ENCODE peak calls at places on chromosome 9, in four cellular contexts. G is left lung, M is A549, R is OCI-LY7. P is an unnamed sample.

GRCh38 chr9:133632806-133633680 is 3.1 kb upstream of the DBH start:
- DNase-seq in R (no peak), M (no peak), G (peak; percentile 52), P (no peak)

GRCh38 chr9:32828861-32829260 is 45.5 kb downstream of the TMEM215 start:
- DNase-seq in R (no peak), G (no peak), M (no peak), P (no peak)

GRCh38 chr9:86020731-86021130 is 78.6 kb downstream of the GOLM1 start:
- DNase-seq in R (no peak), M (no peak), G (no peak), P (no peak)

GRCh38 chr9:19934301-19934868 is 145.5 kb upstream of the SLC24A2 start:
- DNase-seq in R (no peak), G (peak; percentile 77), M (peak; percentile 2), P (no peak)

GRCh38 chr9:98117984-98118639 is 910 bp downstream of the TRIM14 start:
- DNase-seq in R (peak; percentile 81), M (peak; percentile 62), G (no peak), P (peak; percentile 59)

GRCh38 chr9:91837982-91838731 is 111.9 kb downstream of the ROR2 start:
- DNase-seq in G (peak; percentile 86), M (peak; percentile 19), R (no peak), P (no peak)

GRCh38 chr9:89663264-89663970 is 58.6 kb downstream of the GADD45G start:
- DNase-seq in G (no peak), R (no peak), M (no peak), P (no peak)

GRCh38 chr9:91790912-91791311 is 159.1 kb downstream of the ROR2 start:
- DNase-seq in G (no peak), R (no peak), M (no peak), P (no peak)

GRCh38 chr9:6105738-6106137 is 90.3 kb upstream of the RANBP6 start:
- DNase-seq in M (no peak), R (no peak), G (no peak), P (no peak)

GRCh38 chr9:137148661-137149060 is 9.7 kb downstream of the GRIN1 start:
- DNase-seq in M (no peak), G (peak; percentile 68), R (no peak), P (no peak)

GRCh38 chr9:120473626-120474025 is 106.3 kb downstream of the CDK5RAP2 start:
- DNase-seq in M (no peak), R (no peak), G (no peak), P (no peak)

GRCh38 chr9:2778816-2779215 is 61.5 kb downstream of the KCNV2 start:
- DNase-seq in M (no peak), G (no peak), R (no peak), P (no peak)

GRCh38 chr9:90432951-90433350 is 209.7 kb downstream of the DIRAS2 start:
- DNase-seq in M (peak; percentile 12), G (no peak), R (no peak), P (no peak)

GRCh38 chr9:112487008-112487798 is 576 bp downstream of the KIAA1958 start:
- DNase-seq in G (peak; percentile 92), R (peak; percentile 71), M (peak; percentile 62), P (peak; percentile 61)

DNA sequence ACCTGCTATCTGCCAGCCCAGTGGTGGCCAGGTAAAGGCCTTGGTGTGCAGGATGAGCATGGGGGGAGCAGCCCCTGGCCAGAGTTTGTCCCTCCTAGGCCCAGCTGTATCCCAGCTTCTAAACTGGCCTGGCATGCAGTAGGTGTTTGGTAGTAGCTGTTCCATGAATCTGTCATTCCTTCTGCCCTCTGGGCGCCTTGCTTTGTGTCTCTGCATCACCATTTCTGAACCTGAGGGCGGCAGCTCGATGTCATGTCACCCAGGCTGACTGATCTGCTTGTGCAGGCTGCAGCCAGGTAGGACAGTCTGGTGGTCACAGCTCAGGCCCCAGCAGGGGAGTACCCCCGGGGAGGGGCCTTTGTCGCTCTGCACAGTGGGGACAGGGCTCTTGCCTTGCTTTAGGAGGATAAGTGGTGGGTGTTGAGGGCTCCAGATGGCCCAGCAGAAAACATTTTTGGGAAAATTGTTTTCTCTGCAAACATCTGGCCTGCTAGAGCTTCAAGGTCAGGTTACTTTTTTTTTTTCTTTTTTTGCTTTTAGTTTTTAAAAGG is 4.6 kb upstream of the SUSD3 start:
- DNase-seq in G (peak; percentile 38), M (no peak), R (no peak), P (no peak)
- H3K27ac ChIP-seq in G (no peak overlapping the region), M (no peak overlapping the region), R (no peak overlapping the region), P (no peak overlapping the region)

DNA sequence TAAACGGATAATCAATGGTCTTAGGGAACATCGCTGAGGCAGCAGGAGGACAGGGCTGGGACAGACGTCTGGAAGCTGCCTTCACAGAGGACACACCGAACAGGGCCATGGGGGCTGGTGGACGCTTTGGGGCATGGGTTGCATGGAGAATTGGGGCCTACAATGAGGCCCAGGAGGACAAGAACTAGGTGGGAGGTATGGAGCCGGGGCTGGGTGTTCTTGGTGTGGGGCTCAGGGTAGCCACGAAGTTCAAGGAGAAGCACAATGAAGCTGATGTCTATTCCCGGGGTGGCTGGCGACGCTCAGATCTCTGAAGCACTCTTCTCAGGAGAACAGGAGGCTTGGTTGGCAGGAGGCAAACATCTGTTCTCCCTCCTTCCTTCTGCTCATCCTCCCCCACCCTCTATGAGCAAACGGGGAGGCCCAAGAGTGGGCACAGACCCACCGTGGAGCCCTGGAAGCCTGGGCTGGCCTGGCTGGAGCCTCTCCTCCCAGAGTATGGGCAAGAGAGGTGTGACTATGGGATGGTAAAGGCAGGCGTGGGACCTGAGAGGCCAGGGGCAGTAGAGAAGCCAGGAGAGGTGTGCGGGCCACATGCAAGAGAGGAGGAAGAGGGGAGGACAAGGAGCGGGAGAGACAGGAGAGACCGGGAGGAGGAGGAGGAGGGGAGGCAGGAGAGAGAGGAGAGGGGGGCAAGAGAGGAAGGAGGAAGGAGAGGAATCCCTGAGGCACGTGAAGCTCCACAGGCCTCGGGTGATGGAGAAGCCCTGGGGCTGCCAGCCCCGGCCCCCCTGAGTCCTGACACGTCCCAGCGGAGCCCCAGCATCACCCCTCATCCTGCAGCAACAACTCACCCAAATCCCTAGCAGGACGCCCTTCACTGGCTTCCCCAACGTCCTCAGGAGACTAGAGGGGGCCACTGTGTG is 159.0 kb downstream of the OLFM1 start:
- DNase-seq in R (no peak), M (no peak), G (peak; percentile 35), P (no peak)
- H3K27ac ChIP-seq in R (no peak overlapping the region), M (no peak overlapping the region), G (no peak overlapping the region), P (no peak overlapping the region)

DNA sequence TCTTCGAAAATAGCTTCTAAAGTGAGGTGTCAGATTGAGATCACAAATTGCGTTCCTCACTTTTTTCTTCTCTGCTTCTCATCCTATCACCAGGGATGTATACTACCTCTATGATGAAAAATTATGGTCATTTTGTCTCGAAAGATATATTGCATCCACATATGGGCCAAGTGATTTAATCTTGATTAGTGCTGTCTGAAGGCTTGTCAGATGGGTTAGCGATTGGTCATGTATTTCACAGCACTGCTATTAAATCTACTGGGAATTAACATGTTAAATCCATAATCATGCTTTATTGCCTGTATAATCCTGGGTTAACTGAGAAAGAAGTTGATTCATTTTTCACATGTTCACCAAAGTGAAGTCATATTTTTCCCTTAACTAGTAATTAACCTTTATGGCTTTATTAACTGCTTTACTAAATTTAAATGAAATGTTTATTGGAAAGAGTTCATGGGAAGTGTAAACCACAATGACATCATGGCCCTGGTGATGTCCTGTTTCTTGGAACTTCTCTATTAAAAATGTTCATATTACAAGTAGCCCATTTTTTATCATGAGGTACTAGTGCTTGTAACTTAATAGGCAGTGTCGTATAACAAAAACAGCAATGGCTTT is 193.3 kb downstream of the SMC2 start:
- DNase-seq in M (no peak), R (no peak), G (no peak), P (no peak)
- H3K27ac ChIP-seq in M (no peak overlapping the region), R (no peak overlapping the region), G (no peak overlapping the region), P (no peak overlapping the region)

GRCh38 chr9:95067057-95067456 is 250.5 kb downstream of the FANCC start:
- DNase-seq in M (no peak), G (no peak), R (no peak), P (no peak)
- H3K27ac ChIP-seq in M (peak overlapping the region; percentile 62), G (no peak overlapping the region), R (no peak overlapping the region), P (no peak overlapping the region)

GRCh38 chr9:24416136-24416535 is 129.6 kb downstream of the IZUMO3 start:
- DNase-seq in M (no peak), G (no peak), R (no peak), P (no peak)
- H3K27ac ChIP-seq in M (no peak overlapping the region), G (no peak overlapping the region), R (no peak overlapping the region), P (no peak overlapping the region)